ENCODE peak calls at places on chromosomes 4 and X, in seven cellular contexts. N, T, G, E, M, R and C are unnamed samples.

GRCh38 chrX:5595570-5595969 is 633.1 kb downstream of the NLGN4X start:
- DNase-seq in N (no peak), T (no peak), G (no peak), E (no peak), M (no peak), R (no peak), C (no peak)

GRCh38 chrX:17735396-17735795 is 1.9 kb upstream of the SCML1 start:
- DNase-seq in N (no peak), T (no peak), G (no peak), E (no peak), M (no peak), R (no peak), C (no peak)

GRCh38 chr4:102429553-102429952 is 71.6 kb upstream of the NFKB1 start:
- DNase-seq in N (no peak), T (no peak), G (peak; percentile 82), E (peak; percentile 77), M (no peak), R (peak; percentile 93), C (no peak)

GRCh38 chrX:41923925-41924693 is 755 bp upstream of the CASK start:
- DNase-seq in N (no peak), T (peak; percentile 45), G (peak; percentile 61), E (peak; percentile 56), M (no peak), R (peak; percentile 27), C (no peak)

GRCh38 chr4:185054257-185054656 is 36.0 kb downstream of the HELT start:
- DNase-seq in N (no peak), T (no peak), G (no peak), E (no peak), M (no peak), R (no peak), C (no peak)

GRCh38 chr4:184807797-184808718 is 17.7 kb downstream of the ACSL1 start:
- DNase-seq in N (no peak), T (no peak), G (peak; percentile 52), E (peak; percentile 84), M (peak; percentile 35), R (peak; percentile 90), C (no peak)

GRCh38 chr4:83454626-83455025 is 997 bp downstream of the HELQ start:
- DNase-seq in N (no peak), T (no peak), G (peak; percentile 30), E (peak; percentile 36), M (no peak), R (peak; percentile 21), C (no peak)

GRCh38 chr4:88998941-88999340 is 58.0 kb downstream of the FAM13A start:
- DNase-seq in N (no peak), T (no peak), G (no peak), E (no peak), M (no peak), R (no peak), C (no peak)

GRCh38 chr4:91028223-91028622 is 901.0 kb downstream of the CCSER1 start:
- DNase-seq in N (no peak), T (no peak), G (no peak), E (no peak), M (no peak), R (no peak), C (no peak)

GRCh38 chrX:139290310-139290709 is 240.2 kb upstream of the F9 start:
- DNase-seq in N (no peak), T (peak; percentile 5), G (no peak), E (no peak), M (no peak), R (no peak), C (no peak)

GRCh38 chrX:15107367-15107988 is 162.4 kb downstream of the ASB9 start:
- DNase-seq in N (no peak), T (peak; percentile 3), G (no peak), E (no peak), M (no peak), R (no peak), C (no peak)

GRCh38 chr4:122959441-122959840 is 37.0 kb upstream of the NUDT6 start:
- DNase-seq in N (no peak), T (no peak), G (no peak), E (no peak), M (no peak), R (no peak), C (no peak)

GRCh38 chr4:83231620-83232056 is 53.0 kb downstream of the COQ2 start:
- DNase-seq in N (no peak), T (peak; percentile 82), G (peak; percentile 28), E (peak; percentile 25), M (no peak), R (peak; percentile 29), C (peak; percentile 62)

GRCh38 chrX:152915541-152916241 is 17.8 kb downstream of the ZNF185 start:
- DNase-seq in N (no peak), T (peak; percentile 45), G (peak; percentile 32), E (peak; percentile 82), M (peak; percentile 40), R (peak; percentile 48), C (no peak)

GRCh38 chr4:21009956-21010355 is 309.7 kb downstream of the PACRGL start:
- DNase-seq in N (no peak), T (no peak), G (no peak), E (no peak), M (no peak), R (no peak), C (no peak)

GRCh38 chrX:128728943-128729342 is 676.7 kb upstream of the ACTRT1 start:
- DNase-seq in N (no peak), T (no peak), G (no peak), E (no peak), M (no peak), R (no peak), C (no peak)

GRCh38 chr4:53914313-53915016 is 149.9 kb downstream of the CHIC2 start:
- DNase-seq in N (no peak), T (no peak), G (peak; percentile 78), E (peak; percentile 82), M (no peak), R (peak; percentile 96), C (no peak)

GRCh38 chr4:167717495-167717894 is 374.8 kb upstream of the ANXA10 start:
- DNase-seq in N (no peak), T (no peak), G (no peak), E (no peak), M (no peak), R (no peak), C (no peak)

GRCh38 chrX:74458738-74459137 is 37.4 kb downstream of the SLC16A2 start:
- DNase-seq in N (no peak), T (no peak), G (peak; percentile 72), E (peak; percentile 77), M (no peak), R (peak; percentile 74), C (no peak)

GRCh38 chr4:108029731-108030130 is 40.0 kb downstream of the HADH start:
- DNase-seq in N (no peak), T (no peak), G (no peak), E (no peak), M (no peak), R (peak; percentile 58), C (no peak)

GRCh38 chr4:54318904-54319303 is 89.8 kb downstream of the PDGFRA start:
- DNase-seq in N (no peak), T (peak; percentile 79), G (peak; percentile 76), E (peak; percentile 83), M (no peak), R (peak; percentile 79), C (peak; percentile 40)

GRCh38 chrX:104854790-104855340 is 288.9 kb downstream of the IL1RAPL2 start:
- DNase-seq in N (no peak), T (no peak), G (no peak), E (no peak), M (no peak), R (no peak), C (no peak)

GRCh38 chr4:184757810-184758209 is 23.9 kb upstream of the CENPU start:
- DNase-seq in N (no peak), T (no peak), G (peak; percentile 79), E (peak; percentile 62), M (no peak), R (peak; percentile 72), C (no peak)

GRCh38 chrX:9980927-9981326 is 13.8 kb downstream of the CLDN34 start:
- DNase-seq in N (no peak), T (no peak), G (no peak), E (no peak), M (no peak), R (no peak), C (no peak)

GRCh38 chrX:100407784-100408642 is 2.1 kb downstream of the PCDH19 start:
- DNase-seq in N (no peak), T (no peak), G (no peak), E (no peak), M (no peak), R (no peak), C (no peak)

GRCh38 chrX:18620349-18620748 is 51.6 kb downstream of the RS1 start:
- DNase-seq in N (no peak), T (peak; percentile 12), G (no peak), E (no peak), M (no peak), R (no peak), C (no peak)

GRCh38 chrX:132226169-132226568 is 6.9 kb upstream of the RAP2C start:
- DNase-seq in N (no peak), T (no peak), G (peak; percentile 35), E (peak; percentile 44), M (no peak), R (peak; percentile 41), C (no peak)
- TF ChIP-seq CTCF in N (peak; percentile 79), T (peak; percentile 27), G (peak; percentile 36), E (peak; percentile 49), M (peak; percentile 51), R (peak; percentile 11), C (peak; percentile 21)

DNA sequence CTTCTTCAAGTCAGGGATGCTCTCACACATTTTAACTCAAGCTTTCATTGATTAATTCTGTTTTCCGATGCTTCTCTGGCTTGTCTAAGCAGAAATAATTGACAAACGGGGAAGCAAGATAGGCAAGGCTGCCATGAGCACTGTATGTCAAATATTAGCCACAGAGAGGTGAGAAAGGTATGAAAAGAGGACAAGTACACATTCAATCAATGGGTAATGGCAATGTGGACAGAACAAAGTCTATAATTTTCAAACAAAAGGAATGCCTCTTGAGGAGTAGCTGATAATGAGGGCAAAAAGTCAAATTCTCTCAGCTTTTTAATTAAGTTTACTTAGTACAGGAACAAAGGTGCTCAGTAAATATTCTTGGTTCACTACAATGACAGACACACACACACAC is 19.6 kb downstream of the COX7B2 start:
- DNase-seq in N (no peak), T (no peak), G (no peak), E (no peak), M (no peak), R (no peak), C (no peak)
- TF ChIP-seq CTCF in N (no peak), T (no peak), G (no peak), E (no peak), M (no peak), R (no peak), C (no peak)

GRCh38 chr4:12729384-12729783 is 754.8 kb downstream of the RAB28 start:
- DNase-seq in N (no peak), T (peak; percentile 18), G (peak; percentile 33), E (peak; percentile 43), M (no peak), R (peak; percentile 51), C (no peak)
- TF ChIP-seq CTCF in N (peak; percentile 82), T (peak; percentile 30), G (peak; percentile 36), E (peak; percentile 57), M (peak; percentile 73), R (peak; percentile 28), C (peak; percentile 45)

GRCh38 chr4:177546745-177547144 is 104.5 kb upstream of the AGA start:
- DNase-seq in N (no peak), T (no peak), G (peak; percentile 23), E (peak; percentile 28), M (no peak), R (peak; percentile 12), C (no peak)

DNA sequence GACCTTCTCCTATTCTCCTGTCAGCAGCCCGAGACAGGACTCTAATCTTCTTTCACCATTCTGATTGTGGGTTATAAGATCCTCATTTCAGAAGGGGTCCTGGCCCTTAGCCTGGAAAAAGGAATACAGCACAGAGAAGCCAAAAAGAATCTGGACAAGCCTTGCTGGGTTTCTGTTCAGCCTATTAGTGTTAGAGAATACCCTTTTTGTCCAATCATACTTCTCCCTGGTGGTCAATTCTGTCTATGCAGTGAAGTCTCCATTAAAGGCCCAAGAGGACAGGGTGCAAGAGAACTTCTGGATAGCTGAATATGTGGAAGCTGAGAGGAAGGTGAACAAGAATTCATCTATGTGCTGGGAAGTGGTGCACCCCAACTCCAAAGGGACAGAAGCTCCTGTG is 105.7 kb upstream of the AGA start:
- DNase-seq in N (no peak), T (no peak), G (peak; percentile 17), E (no peak), M (no peak), R (peak; percentile 9), C (no peak)
- TF ChIP-seq CTCF in N (peak; percentile 29), T (no peak), G (no peak), E (peak; percentile 11), M (no peak), R (peak; percentile 0), C (no peak)